ENCODE peak calls at places on chromosomes 6 and 20, in ten cellular contexts. M is WTC11, A is T47D, S is Kasumi-1, V is choroid plexus epithelial cell, P is osteocyte, X is HS-27A, G is Right ventricle myocardium inferior, U is bronchial epithelial cell, H is NCI-H460. D is an unnamed sample.

GRCh38 chr20:16844406-16844805 is 96.2 kb downstream of the OTOR start:
- DNase-seq in P (no peak), M (no peak), A (no peak), V (no peak), X (no peak), U (no peak), G (no peak), S (no peak), H (no peak), D (no peak)

GRCh38 chr6:120951258-120951657 is 383.0 kb downstream of the TBC1D32 start:
- DNase-seq in P (no peak), S (no peak), M (no peak), A (no peak), U (no peak), H (no peak), G (no peak), V (no peak), X (no peak), D (no peak)

GRCh38 chr6:129683606-129684322 is 26.2 kb downstream of the ARHGAP18 start:
- DNase-seq in S (peak; percentile 99), G (peak; percentile 91), V (peak; percentile 100), H (peak; percentile 48), M (no peak), A (no peak), U (peak; percentile 96), P (no peak), X (peak; percentile 93), D (peak; percentile 99)

GRCh38 chr20:44610313-44610965 is 28.1 kb downstream of the PKIG start:
- DNase-seq in V (no peak), P (no peak), A (no peak), U (no peak), G (no peak), S (no peak), M (no peak), X (no peak), H (no peak), D (no peak)

GRCh38 chr20:10715035-10715434 is 41.2 kb upstream of the JAG1 start:
- DNase-seq in M (no peak), G (no peak), S (no peak), P (no peak), A (peak; percentile 4), H (peak; percentile 29), V (peak; percentile 65), X (no peak), U (peak; percentile 81), D (peak; percentile 70)

GRCh38 chr6:52221302-52221701 is 23.0 kb downstream of the IL17F start:
- DNase-seq in A (no peak), V (no peak), S (no peak), G (no peak), X (no peak), P (no peak), U (no peak), H (no peak), M (no peak), D (no peak)

GRCh38 chr20:41696428-41696827 is 78.3 kb upstream of the CHD6 start:
- DNase-seq in A (no peak), H (no peak), U (peak; percentile 16), G (no peak), S (no peak), X (no peak), V (no peak), P (no peak), M (no peak), D (peak; percentile 8)

GRCh38 chr6:108562503-108562993 is 1.8 kb downstream of the FOXO3 start:
- DNase-seq in P (no peak), S (peak; percentile 92), G (peak; percentile 85), V (peak; percentile 82), A (no peak), X (no peak), U (peak; percentile 90), M (peak; percentile 74), H (no peak), D (peak; percentile 85)

GRCh38 chr20:10986586-10986985 is 312.8 kb upstream of the JAG1 start:
- DNase-seq in U (no peak), M (no peak), X (no peak), H (no peak), G (no peak), S (no peak), V (peak; percentile 57), A (no peak), P (no peak), D (peak; percentile 73)

GRCh38 chr20:17708675-17709360 is 9.1 kb downstream of the BANF2 start:
- DNase-seq in H (no peak), S (no peak), P (no peak), U (no peak), X (no peak), V (peak; percentile 15), A (no peak), M (no peak), G (no peak), D (no peak)

GRCh38 chr6:146351018-146351417 is 192.6 kb upstream of the RAB32 start:
- DNase-seq in M (no peak), S (no peak), H (no peak), P (no peak), U (no peak), V (no peak), A (no peak), X (no peak), G (no peak), D (no peak)

GRCh38 chr6:21845018-21845417 is 251.5 kb downstream of the SOX4 start:
- DNase-seq in H (no peak), S (no peak), P (no peak), X (no peak), V (no peak), M (no peak), U (no peak), G (no peak), A (peak; percentile 9), D (peak; percentile 35)

GRCh38 chr20:53036992-53037391 is 64.8 kb downstream of the TSHZ2 start:
- DNase-seq in M (no peak), G (no peak), U (no peak), X (no peak), P (no peak), V (no peak), A (no peak), H (no peak), S (no peak), D (no peak)

GRCh38 chr6:145891565-145891964 is 72.6 kb downstream of the SHPRH start:
- DNase-seq in S (no peak), M (no peak), G (no peak), H (no peak), A (no peak), P (no peak), V (peak; percentile 90), X (no peak), U (no peak), D (peak; percentile 58)

GRCh38 chr6:136607932-136608772 is 57.9 kb upstream of the MAP7 start:
- DNase-seq in S (peak; percentile 49), A (peak; percentile 78), M (peak; percentile 93), G (no peak), X (no peak), H (peak; percentile 69), P (no peak), V (peak; percentile 83), U (peak; percentile 81), D (peak; percentile 60)

GRCh38 chr6:89011436-89011835 is 48.0 kb upstream of the RNGTT start:
- DNase-seq in V (no peak), U (no peak), A (no peak), S (no peak), M (no peak), H (no peak), X (no peak), P (no peak), G (no peak), D (no peak)

GRCh38 chr6:168150551-168151444 is 71.8 kb upstream of the FRMD1 start:
- DNase-seq in V (no peak), S (no peak), A (peak; percentile 31), X (no peak), P (peak; percentile 66), G (no peak), M (peak; percentile 43), H (no peak), U (no peak), D (peak; percentile 10)

GRCh38 chr6:139485742-139486475 is 111.5 kb upstream of the CITED2 start:
- DNase-seq in G (no peak), X (no peak), P (no peak), V (no peak), S (no peak), U (no peak), H (no peak), M (no peak), A (peak; percentile 65), D (no peak)

GRCh38 chr6:35071347-35071994 is 69.7 kb downstream of the TCP11 start:
- DNase-seq in H (no peak), V (no peak), P (no peak), S (no peak), A (no peak), M (peak; percentile 31), G (no peak), U (peak; percentile 20), X (no peak), D (no peak)

GRCh38 chr6:13517116-13517515 is 29.7 kb upstream of the GFOD1 start:
- DNase-seq in M (no peak), X (peak; percentile 33), S (no peak), V (peak; percentile 62), A (no peak), G (no peak), H (no peak), P (no peak), U (peak; percentile 48), D (no peak)

GRCh38 chr6:140105857-140106256 is 731.4 kb upstream of the CITED2 start:
- DNase-seq in H (peak; percentile 4), V (peak; percentile 51), A (peak; percentile 48), X (no peak), U (peak; percentile 5), S (peak; percentile 34), G (no peak), M (peak; percentile 20), P (no peak), D (peak; percentile 23)

GRCh38 chr6:107101211-107101610 is 14.1 kb downstream of the BEND3 start:
- DNase-seq in U (no peak), H (no peak), X (no peak), V (no peak), S (no peak), A (no peak), P (no peak), G (no peak), M (no peak), D (no peak)

GRCh38 chr6:136685540-136686108 is 106.7 kb downstream of the MAP3K5 start:
- DNase-seq in H (no peak), A (no peak), U (peak; percentile 98), P (no peak), G (no peak), X (peak; percentile 12), M (no peak), S (no peak), V (no peak), D (no peak)

GRCh38 chr6:147586044-147586443 is 77.6 kb downstream of the SAMD5 start:
- DNase-seq in U (peak; percentile 28), V (peak; percentile 6), X (no peak), P (no peak), S (no peak), A (peak; percentile 26), M (no peak), H (no peak), G (no peak), D (peak; percentile 75)

GRCh38 chr20:1331101-1331500 is 2.2 kb upstream of the SDCBP2 start:
- DNase-seq in H (no peak), X (no peak), A (no peak), G (no peak), S (no peak), M (no peak), V (no peak), U (no peak), P (peak; percentile 75), D (no peak)

GRCh38 chr6:2973656-2974055 is 2.3 kb upstream of the SERPINB6 start:
- DNase-seq in G (no peak), X (no peak), A (no peak), P (no peak), V (no peak), H (no peak), M (no peak), U (no peak), S (no peak), D (no peak)

D was measured in cardiac fibroblast.